ENCODE peak calls at places on chromosomes 13 and 19, in nine cellular contexts. A, D, Y, X, K, T, N, G and R are unnamed samples.

GRCh38 chr19:56076413-56076998 is 44.6 kb downstream of the ZNF787 start:
- DNase-seq in T (peak; percentile 49), Y (no peak), G (no peak), A (peak; percentile 74), X (peak; percentile 28), K (peak; percentile 20), D (peak; percentile 69), N (no peak), R (peak; percentile 60)

GRCh38 chr13:73450583-73450982 is 391.8 kb downstream of the KLF5 start:
- DNase-seq in K (no peak), T (no peak), Y (no peak), N (no peak), G (no peak), D (no peak), A (no peak), X (no peak), R (no peak)

GRCh38 chr19:15365264-15365663 is 14.3 kb downstream of the AKAP8 start:
- DNase-seq in A (no peak), Y (no peak), K (no peak), G (no peak), X (no peak), T (no peak), N (no peak), D (no peak), R (no peak)

GRCh38 chr13:43543331-43543730 is 243.4 kb downstream of the ENOX1 start:
- DNase-seq in N (no peak), Y (no peak), G (no peak), X (no peak), A (no peak), K (no peak), D (no peak), T (peak; percentile 29), R (no peak)

GRCh38 chr19:45883881-45884681 is 1.9 kb downstream of the IRF2BP1 start:
- DNase-seq in X (no peak), T (no peak), Y (no peak), K (no peak), N (peak; percentile 82), A (no peak), D (no peak), G (no peak), R (no peak)

GRCh38 chr19:57348136-57348535 is 2.9 kb upstream of the ZNF304 start:
- DNase-seq in D (no peak), G (no peak), K (no peak), Y (no peak), T (no peak), N (no peak), X (no peak), A (no peak), R (no peak)

GRCh38 chr19:53877361-53877766 is 4.6 kb upstream of the PRKCG start:
- DNase-seq in G (no peak), T (no peak), K (no peak), N (no peak), Y (no peak), A (no peak), X (no peak), D (no peak), R (no peak)

GRCh38 chr13:25882732-25883357 is 169.0 kb downstream of the SHISA2 start:
- DNase-seq in N (no peak), K (no peak), X (no peak), A (no peak), Y (no peak), G (no peak), T (no peak), D (no peak), R (no peak)

DNA sequence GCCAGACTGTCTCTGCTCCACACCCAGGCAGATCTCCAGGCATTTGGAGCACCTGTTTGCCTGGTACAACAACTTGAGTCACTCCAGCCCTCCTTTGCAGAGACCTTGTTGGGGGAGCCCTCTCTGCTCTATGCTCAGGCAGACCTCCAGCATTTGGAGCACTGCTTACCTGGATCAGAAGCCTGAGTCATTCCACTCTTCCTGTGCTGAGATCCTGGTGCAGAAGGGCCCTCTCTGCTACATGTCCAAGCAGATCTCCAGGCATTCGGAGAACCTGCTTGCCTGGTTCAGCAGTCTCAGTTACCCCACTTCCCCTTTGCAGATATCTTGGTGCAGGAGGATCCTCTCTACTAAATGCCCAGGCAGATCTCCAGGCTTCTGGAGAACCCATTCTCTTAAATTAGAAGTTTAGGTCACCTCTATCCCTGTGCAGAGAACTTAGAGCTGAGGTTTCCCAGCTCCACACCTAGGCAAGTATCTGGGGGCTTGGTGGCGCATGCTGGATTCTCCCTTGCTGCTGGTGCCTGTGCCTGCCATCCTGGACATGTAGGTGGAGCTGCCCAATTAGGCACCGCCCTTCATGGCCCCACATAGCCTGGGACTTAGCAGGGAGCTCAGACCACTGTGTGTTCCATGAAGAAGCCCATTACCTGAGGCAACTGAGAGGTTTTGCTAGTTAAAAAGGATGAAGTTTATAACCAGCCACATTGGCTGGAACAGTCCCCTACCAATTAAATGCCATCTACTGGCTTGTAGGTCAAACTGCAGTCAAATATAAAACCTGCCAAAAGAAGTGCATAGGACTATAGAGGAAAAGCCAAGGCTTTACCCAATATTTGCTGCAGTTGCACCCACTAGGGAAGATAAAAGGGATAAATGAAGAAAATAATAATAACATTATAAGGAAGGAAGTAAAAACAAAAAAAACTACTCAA is 97.6 kb upstream of the SLITRK6 start:
- DNase-seq in X (no peak), T (no peak), D (no peak), Y (no peak), A (no peak), G (peak; percentile 29), N (no peak), K (no peak), R (no peak)
- TF ChIP-seq CTCF in X (peak; percentile 31), T (peak; percentile 33), D (no peak), Y (no peak), A (peak; percentile 18), G (peak; percentile 62), N (no peak), K (no peak), R (no peak)

DNA sequence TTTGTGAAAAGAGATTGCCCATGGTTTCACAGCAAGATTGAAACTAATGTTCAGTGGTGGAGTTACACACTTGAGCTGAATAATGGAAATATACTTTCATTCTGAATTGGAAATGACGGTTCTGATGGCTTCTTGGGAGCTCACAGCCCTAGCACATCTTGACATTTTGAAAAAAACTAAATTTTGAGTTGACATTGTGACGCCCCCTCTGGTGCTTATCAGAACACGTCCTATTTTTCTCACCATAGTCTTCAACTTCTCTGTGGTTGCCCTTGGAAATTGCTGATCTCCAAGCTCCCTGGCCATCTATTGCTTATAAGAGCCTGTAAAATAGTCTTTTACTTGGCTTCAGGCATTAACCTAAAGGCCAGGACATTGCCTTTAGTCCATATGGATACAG is 202.1 kb downstream of the OXGR1 start:
- DNase-seq in A (no peak), D (no peak), T (no peak), K (no peak), N (no peak), X (no peak), Y (no peak), G (no peak), R (no peak)
- TF ChIP-seq CTCF in A (no peak), D (no peak), T (no peak), K (no peak), N (no peak), X (peak; percentile 19), Y (no peak), G (peak; percentile 50), R (no peak)

DNA sequence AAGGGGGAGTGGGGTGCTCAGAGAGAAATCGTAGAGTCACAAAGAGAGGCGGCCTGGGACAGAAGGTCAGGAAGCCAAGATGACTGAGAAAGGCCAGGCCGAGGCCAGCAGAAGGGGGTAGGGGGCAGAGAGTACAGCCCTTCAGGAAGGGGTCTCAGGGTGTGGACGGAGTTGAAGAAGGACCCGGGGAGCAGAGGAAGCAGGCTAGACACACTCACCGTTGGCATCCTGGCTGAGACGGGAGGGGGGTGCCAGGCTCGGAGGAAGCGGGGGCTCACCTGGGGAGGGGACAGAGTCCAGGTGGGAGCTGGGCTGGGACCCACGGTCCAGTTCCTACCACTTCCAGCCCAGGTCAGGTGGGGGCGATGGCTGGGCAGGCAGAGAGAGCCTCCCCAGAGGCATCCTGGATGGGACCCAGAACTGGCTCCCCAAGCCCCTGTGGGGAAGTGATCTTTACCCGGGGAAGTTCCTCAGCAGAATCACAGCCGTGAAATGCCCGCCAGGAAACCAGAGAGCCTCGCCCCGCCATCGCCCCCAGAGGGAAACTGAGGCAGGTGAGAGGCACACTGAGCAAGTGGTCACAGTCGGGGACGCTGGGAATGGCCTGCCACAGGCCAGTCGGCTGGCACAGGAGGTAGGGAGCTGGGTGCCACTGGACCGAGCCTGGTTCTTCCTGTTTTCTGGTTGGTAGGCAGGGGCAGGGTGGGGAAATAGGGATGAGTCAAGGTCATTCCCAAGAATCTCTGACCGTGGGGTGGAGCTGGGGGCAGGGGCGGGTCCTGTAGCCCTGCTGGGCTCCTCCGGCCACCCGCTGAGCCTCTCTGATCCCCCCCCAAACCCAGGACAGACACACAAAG is 1.3 kb downstream of the MATK start:
- DNase-seq in Y (no peak), A (no peak), N (peak; percentile 61), K (no peak), X (no peak), T (no peak), G (peak; percentile 27), D (no peak), R (peak; percentile 20)
- TF ChIP-seq CTCF in Y (no peak), A (no peak), N (no peak), K (no peak), X (no peak), T (no peak), G (no peak), D (no peak), R (no peak)

GRCh38 chr19:49534632-49535385 is 7.0 kb downstream of the RCN3 start:
- DNase-seq in A (no peak), T (no peak), X (no peak), D (no peak), K (no peak), G (no peak), Y (no peak), N (no peak), R (no peak)

GRCh38 chr19:49530708-49531107 is 2.9 kb downstream of the RCN3 start:
- DNase-seq in N (no peak), G (no peak), Y (no peak), X (no peak), T (no peak), K (no peak), D (no peak), A (no peak), R (no peak)

GRCh38 chr19:49538643-49539042 is 10.8 kb downstream of the RCN3 start:
- DNase-seq in K (no peak), X (no peak), N (no peak), Y (no peak), A (no peak), G (no peak), T (no peak), D (no peak), R (no peak)

GRCh38 chr19:49536921-49537462 is 9.2 kb downstream of the RCN3 start:
- DNase-seq in K (no peak), X (no peak), Y (no peak), D (no peak), T (no peak), A (no peak), N (no peak), G (no peak), R (no peak)

DNA sequence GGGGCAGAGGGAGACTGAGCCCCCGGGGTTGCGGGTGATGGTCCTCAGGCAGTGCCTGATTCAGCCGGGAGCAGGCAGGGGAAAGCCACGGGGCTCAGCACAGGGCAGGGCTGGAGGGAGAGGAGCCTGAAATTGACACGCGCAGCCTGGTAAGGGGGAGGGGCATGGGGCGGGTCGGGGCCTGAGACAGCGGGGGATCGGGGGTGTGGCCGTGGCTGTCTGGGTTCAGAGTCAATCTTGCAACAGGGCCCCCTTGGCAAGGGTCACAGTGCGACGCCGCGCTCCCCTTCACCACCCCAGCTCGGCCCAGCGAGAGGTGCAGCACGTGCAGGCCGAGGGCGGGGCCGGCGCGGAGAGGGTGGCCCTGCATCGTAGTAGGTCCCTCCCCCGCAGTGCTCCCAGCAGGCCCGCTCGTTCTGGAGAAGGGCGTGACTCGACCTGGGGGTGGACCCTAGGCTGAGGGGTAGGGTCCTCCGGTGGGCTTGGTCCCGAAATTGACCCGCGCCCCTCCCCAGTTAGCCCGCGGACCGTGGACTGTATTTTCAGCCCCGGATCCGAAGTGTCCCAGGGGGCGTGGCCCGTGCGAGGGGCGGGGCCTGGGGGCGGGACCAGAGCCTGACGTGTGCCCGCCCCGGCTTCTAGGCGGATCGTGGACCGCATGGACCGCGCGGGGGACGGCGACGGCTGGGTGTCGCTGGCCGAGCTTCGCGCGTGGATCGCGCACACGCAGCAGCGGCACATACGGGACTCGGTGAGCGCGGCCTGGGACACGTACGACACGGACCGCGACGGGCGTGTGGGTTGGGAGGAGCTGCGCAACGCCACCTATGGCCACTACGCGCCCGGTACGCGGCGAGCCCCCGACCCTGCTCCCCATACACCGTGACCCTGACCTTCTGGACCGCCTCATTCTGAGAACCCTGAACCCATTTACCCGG is 6.0 kb downstream of the RCN3 start:
- DNase-seq in K (no peak), Y (peak; percentile 87), N (peak; percentile 91), D (peak; percentile 79), T (peak; percentile 44), G (peak; percentile 79), A (peak; percentile 82), X (no peak), R (peak; percentile 75)
- TF ChIP-seq CTCF in K (no peak), Y (peak; percentile 27), N (no peak), D (no peak), T (peak; percentile 48), G (peak; percentile 62), A (no peak), X (no peak), R (peak; percentile 39)